ENCODE peak calls at places on chromosomes 7 and 10, in ten cellular contexts. One of them, this sample, is unnamed.

GRCh38 chr7:132218876-132219275 is 357.4 kb downstream of the PLXNA4 start:
- DNase-seq in esophagus squamous epithelium: no peak
- DNase-seq in choroid plexus epithelial cell: no peak
- DNase-seq in GM20000: no peak
- DNase-seq in OCI-LY7: no peak
- DNase-seq in hepatocyte: no peak
- DNase-seq in AG09319: no peak
- DNase-seq in tibial artery: no peak
- DNase-seq in MM.1S: no peak
- DNase-seq in mucosa of descending colon: no peak
- DNase-seq in this sample: no peak

GRCh38 chr10:9238041-9238440 is 1183.6 kb downstream of the GATA3 start:
- DNase-seq in esophagus squamous epithelium: no peak
- DNase-seq in choroid plexus epithelial cell: no peak
- DNase-seq in GM20000: no peak
- DNase-seq in OCI-LY7: no peak
- DNase-seq in hepatocyte: no peak
- DNase-seq in AG09319: no peak
- DNase-seq in tibial artery: no peak
- DNase-seq in MM.1S: no peak
- DNase-seq in mucosa of descending colon: no peak
- DNase-seq in this sample: no peak

GRCh38 chr7:73827568-73828106 is 3.2 kb upstream of the CLDN4 start:
- DNase-seq in esophagus squamous epithelium: no peak
- DNase-seq in choroid plexus epithelial cell: no peak
- DNase-seq in GM20000: no peak
- DNase-seq in OCI-LY7: no peak
- DNase-seq in hepatocyte: peak
- DNase-seq in AG09319: no peak
- DNase-seq in tibial artery: peak
- DNase-seq in MM.1S: no peak
- DNase-seq in mucosa of descending colon: peak
- DNase-seq in this sample: no peak

GRCh38 chr7:151024435-151025056 is at the start of gene ATG9B:
- DNase-seq in esophagus squamous epithelium: no peak
- DNase-seq in choroid plexus epithelial cell: no peak
- DNase-seq in GM20000: no peak
- DNase-seq in OCI-LY7: no peak
- DNase-seq in hepatocyte: peak
- DNase-seq in AG09319: no peak
- DNase-seq in tibial artery: no peak
- DNase-seq in MM.1S: no peak
- DNase-seq in mucosa of descending colon: no peak
- DNase-seq in this sample: no peak

GRCh38 chr10:124446830-124447740 is 2.8 kb downstream of the NKX1-2 start:
- DNase-seq in esophagus squamous epithelium: no peak
- DNase-seq in choroid plexus epithelial cell: no peak
- DNase-seq in GM20000: peak
- DNase-seq in OCI-LY7: no peak
- DNase-seq in hepatocyte: no peak
- DNase-seq in AG09319: no peak
- DNase-seq in tibial artery: no peak
- DNase-seq in MM.1S: no peak
- DNase-seq in mucosa of descending colon: no peak
- DNase-seq in this sample: no peak

GRCh38 chr10:78184851-78185692 is 151.4 kb downstream of the RPS24 start:
- DNase-seq in esophagus squamous epithelium: no peak
- DNase-seq in choroid plexus epithelial cell: no peak
- DNase-seq in GM20000: no peak
- DNase-seq in OCI-LY7: no peak
- DNase-seq in hepatocyte: no peak
- DNase-seq in AG09319: no peak
- DNase-seq in tibial artery: no peak
- DNase-seq in MM.1S: no peak
- DNase-seq in mucosa of descending colon: no peak
- DNase-seq in this sample: no peak

GRCh38 chr10:104325436-104326430 is 12.5 kb downstream of the ITPRIP start:
- DNase-seq in esophagus squamous epithelium: no peak
- DNase-seq in choroid plexus epithelial cell: peak
- DNase-seq in GM20000: no peak
- DNase-seq in OCI-LY7: no peak
- DNase-seq in hepatocyte: no peak
- DNase-seq in AG09319: no peak
- DNase-seq in tibial artery: peak
- DNase-seq in MM.1S: no peak
- DNase-seq in mucosa of descending colon: no peak
- DNase-seq in this sample: no peak

GRCh38 chr7:16838386-16838785 is 33.6 kb upstream of the AGR2 start:
- DNase-seq in esophagus squamous epithelium: no peak
- DNase-seq in choroid plexus epithelial cell: peak
- DNase-seq in GM20000: no peak
- DNase-seq in OCI-LY7: no peak
- DNase-seq in hepatocyte: no peak
- DNase-seq in AG09319: no peak
- DNase-seq in tibial artery: no peak
- DNase-seq in MM.1S: no peak
- DNase-seq in mucosa of descending colon: no peak
- DNase-seq in this sample: no peak

GRCh38 chr7:146735992-146736391 is 619.4 kb downstream of the CNTNAP2 start:
- DNase-seq in esophagus squamous epithelium: no peak
- DNase-seq in choroid plexus epithelial cell: no peak
- DNase-seq in GM20000: no peak
- DNase-seq in OCI-LY7: no peak
- DNase-seq in hepatocyte: no peak
- DNase-seq in AG09319: no peak
- DNase-seq in tibial artery: no peak
- DNase-seq in MM.1S: no peak
- DNase-seq in mucosa of descending colon: no peak
- DNase-seq in this sample: no peak

GRCh38 chr7:126574276-126574675 is 678.5 kb downstream of the GRM8 start:
- DNase-seq in esophagus squamous epithelium: no peak
- DNase-seq in choroid plexus epithelial cell: peak
- DNase-seq in GM20000: no peak
- DNase-seq in OCI-LY7: no peak
- DNase-seq in hepatocyte: peak
- DNase-seq in AG09319: no peak
- DNase-seq in tibial artery: no peak
- DNase-seq in MM.1S: no peak
- DNase-seq in mucosa of descending colon: no peak
- DNase-seq in this sample: no peak

GRCh38 chr7:2321020-2321419 is 6.8 kb upstream of the SNX8 start:
- DNase-seq in esophagus squamous epithelium: no peak
- DNase-seq in choroid plexus epithelial cell: peak
- DNase-seq in GM20000: no peak
- DNase-seq in OCI-LY7: no peak
- DNase-seq in hepatocyte: peak
- DNase-seq in AG09319: no peak
- DNase-seq in tibial artery: no peak
- DNase-seq in MM.1S: no peak
- DNase-seq in mucosa of descending colon: no peak
- DNase-seq in this sample: no peak

GRCh38 chr7:147879116-147879750 is 711.3 kb upstream of the C7orf33 start:
- DNase-seq in esophagus squamous epithelium: no peak
- DNase-seq in choroid plexus epithelial cell: no peak
- DNase-seq in GM20000: no peak
- DNase-seq in OCI-LY7: no peak
- DNase-seq in hepatocyte: no peak
- DNase-seq in AG09319: no peak
- DNase-seq in tibial artery: no peak
- DNase-seq in MM.1S: no peak
- DNase-seq in mucosa of descending colon: no peak
- DNase-seq in this sample: no peak

GRCh38 chr7:23533160-23533559 is 1.4 kb upstream of the TRA2A start:
- DNase-seq in esophagus squamous epithelium: no peak
- DNase-seq in choroid plexus epithelial cell: no peak
- DNase-seq in GM20000: no peak
- DNase-seq in OCI-LY7: no peak
- DNase-seq in hepatocyte: no peak
- DNase-seq in AG09319: no peak
- DNase-seq in tibial artery: no peak
- DNase-seq in MM.1S: no peak
- DNase-seq in mucosa of descending colon: no peak
- DNase-seq in this sample: no peak

GRCh38 chr7:81150951-81151361 is 232.1 kb upstream of the SEMA3C start:
- DNase-seq in esophagus squamous epithelium: no peak
- DNase-seq in choroid plexus epithelial cell: peak
- DNase-seq in GM20000: no peak
- DNase-seq in OCI-LY7: no peak
- DNase-seq in hepatocyte: no peak
- DNase-seq in AG09319: no peak
- DNase-seq in tibial artery: no peak
- DNase-seq in MM.1S: no peak
- DNase-seq in mucosa of descending colon: no peak
- DNase-seq in this sample: no peak

GRCh38 chr10:79933961-79934360 is 14.9 kb downstream of the SFTPD start:
- DNase-seq in esophagus squamous epithelium: no peak
- DNase-seq in choroid plexus epithelial cell: peak
- DNase-seq in GM20000: no peak
- DNase-seq in OCI-LY7: no peak
- DNase-seq in hepatocyte: peak
- DNase-seq in AG09319: no peak
- DNase-seq in tibial artery: no peak
- DNase-seq in MM.1S: no peak
- DNase-seq in mucosa of descending colon: no peak
- DNase-seq in this sample: no peak

GRCh38 chr7:131057524-131058065 is 270.1 kb upstream of the MKLN1 start:
- DNase-seq in esophagus squamous epithelium: no peak
- DNase-seq in choroid plexus epithelial cell: peak
- DNase-seq in GM20000: no peak
- DNase-seq in OCI-LY7: peak
- DNase-seq in hepatocyte: no peak
- DNase-seq in AG09319: no peak
- DNase-seq in tibial artery: no peak
- DNase-seq in MM.1S: peak
- DNase-seq in mucosa of descending colon: no peak
- DNase-seq in this sample: no peak

GRCh38 chr7:142513221-142513955 is 235.9 kb upstream of the PRSS1 start:
- DNase-seq in esophagus squamous epithelium: no peak
- DNase-seq in choroid plexus epithelial cell: peak
- DNase-seq in GM20000: no peak
- DNase-seq in OCI-LY7: no peak
- DNase-seq in hepatocyte: no peak
- DNase-seq in AG09319: no peak
- DNase-seq in tibial artery: no peak
- DNase-seq in MM.1S: no peak
- DNase-seq in mucosa of descending colon: no peak
- DNase-seq in this sample: no peak

DNA sequence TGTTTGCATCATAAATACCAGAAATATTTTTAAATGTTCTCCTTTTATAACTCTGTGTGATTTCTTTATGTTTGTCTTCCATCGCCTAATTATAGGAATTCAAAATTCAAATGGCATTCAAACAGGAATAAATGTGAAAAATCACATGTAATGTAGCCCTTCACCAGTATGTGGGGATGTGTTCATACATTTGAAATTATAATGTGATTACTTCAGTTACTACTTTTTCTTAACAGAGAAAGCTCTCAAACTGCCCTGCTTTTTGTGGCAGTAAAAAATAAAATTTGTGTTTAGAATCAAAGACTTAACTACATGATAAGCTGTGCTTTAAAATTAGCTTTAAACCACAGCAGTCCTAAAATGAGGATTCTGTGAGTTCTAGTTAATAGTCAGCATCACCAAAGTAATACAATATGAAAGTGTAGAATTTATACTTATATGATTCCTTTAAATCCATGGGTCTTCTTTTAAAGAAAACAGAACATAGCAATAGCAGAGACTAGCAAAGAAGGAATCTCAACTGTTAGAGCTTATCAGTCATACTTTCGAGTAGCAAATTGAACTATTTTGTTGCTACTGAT is 7.8 kb upstream of the HERC4 start:
- DNase-seq in esophagus squamous epithelium: no peak
- DNase-seq in choroid plexus epithelial cell: peak
- DNase-seq in GM20000: no peak
- DNase-seq in OCI-LY7: no peak
- DNase-seq in hepatocyte: no peak
- DNase-seq in AG09319: no peak
- DNase-seq in tibial artery: no peak
- DNase-seq in MM.1S: no peak
- DNase-seq in mucosa of descending colon: no peak
- DNase-seq in this sample: no peak
- TF ChIP-seq CTCF in esophagus squamous epithelium: peak
- TF ChIP-seq CTCF in choroid plexus epithelial cell: peak
- TF ChIP-seq CTCF in GM20000: no peak
- TF ChIP-seq CTCF in OCI-LY7: peak
- TF ChIP-seq CTCF in hepatocyte: peak
- TF ChIP-seq CTCF in AG09319: peak
- TF ChIP-seq CTCF in tibial artery: peak
- TF ChIP-seq CTCF in MM.1S: peak
- TF ChIP-seq CTCF in mucosa of descending colon: no peak
- TF ChIP-seq CTCF in this sample: peak

GRCh38 chr7:144513332-144513731 is 109.8 kb upstream of the NOBOX start:
- DNase-seq in esophagus squamous epithelium: no peak
- DNase-seq in choroid plexus epithelial cell: peak
- DNase-seq in GM20000: peak
- DNase-seq in OCI-LY7: no peak
- DNase-seq in hepatocyte: peak
- DNase-seq in AG09319: no peak
- DNase-seq in tibial artery: no peak
- DNase-seq in MM.1S: peak
- DNase-seq in mucosa of descending colon: no peak
- DNase-seq in this sample: no peak
- TF ChIP-seq CTCF in esophagus squamous epithelium: peak
- TF ChIP-seq CTCF in choroid plexus epithelial cell: peak
- TF ChIP-seq CTCF in GM20000: no peak
- TF ChIP-seq CTCF in OCI-LY7: no peak
- TF ChIP-seq CTCF in hepatocyte: peak
- TF ChIP-seq CTCF in AG09319: no peak
- TF ChIP-seq CTCF in tibial artery: peak
- TF ChIP-seq CTCF in MM.1S: peak
- TF ChIP-seq CTCF in mucosa of descending colon: no peak
- TF ChIP-seq CTCF in this sample: peak

DNA sequence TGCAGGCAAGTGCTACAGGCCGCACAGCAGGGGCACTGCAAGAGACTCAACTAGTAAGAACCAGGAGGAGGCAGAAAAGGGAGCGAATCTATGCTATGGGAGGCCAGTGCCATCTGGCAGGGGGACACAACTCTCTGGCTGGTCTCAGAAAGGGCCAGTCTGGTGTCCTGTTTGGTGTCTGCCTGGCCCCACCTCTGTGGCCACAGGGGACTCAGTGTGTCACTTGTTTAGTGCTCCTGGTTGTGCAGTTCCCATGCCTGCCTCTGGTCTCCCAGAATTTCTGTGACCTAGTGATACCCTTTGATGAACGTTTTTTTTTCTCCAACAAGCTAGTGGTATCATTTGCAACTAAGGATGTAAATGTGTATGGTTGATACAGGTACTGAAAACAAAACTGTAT is 59.2 kb upstream of the JCAD start:
- DNase-seq in esophagus squamous epithelium: no peak
- DNase-seq in choroid plexus epithelial cell: no peak
- DNase-seq in GM20000: no peak
- DNase-seq in OCI-LY7: no peak
- DNase-seq in hepatocyte: no peak
- DNase-seq in AG09319: no peak
- DNase-seq in tibial artery: no peak
- DNase-seq in MM.1S: no peak
- DNase-seq in mucosa of descending colon: no peak
- DNase-seq in this sample: no peak
- TF ChIP-seq CTCF in esophagus squamous epithelium: no peak
- TF ChIP-seq CTCF in choroid plexus epithelial cell: no peak
- TF ChIP-seq CTCF in GM20000: no peak
- TF ChIP-seq CTCF in OCI-LY7: no peak
- TF ChIP-seq CTCF in hepatocyte: no peak
- TF ChIP-seq CTCF in AG09319: no peak
- TF ChIP-seq CTCF in tibial artery: no peak
- TF ChIP-seq CTCF in MM.1S: no peak
- TF ChIP-seq CTCF in mucosa of descending colon: no peak
- TF ChIP-seq CTCF in this sample: no peak

GRCh38 chr10:120943542-120943941 is 92.4 kb downstream of the WDR11 start:
- DNase-seq in esophagus squamous epithelium: no peak
- DNase-seq in choroid plexus epithelial cell: no peak
- DNase-seq in GM20000: no peak
- DNase-seq in OCI-LY7: no peak
- DNase-seq in hepatocyte: no peak
- DNase-seq in AG09319: no peak
- DNase-seq in tibial artery: no peak
- DNase-seq in MM.1S: no peak
- DNase-seq in mucosa of descending colon: no peak
- DNase-seq in this sample: no peak
- TF ChIP-seq CTCF in esophagus squamous epithelium: no peak
- TF ChIP-seq CTCF in choroid plexus epithelial cell: no peak
- TF ChIP-seq CTCF in GM20000: no peak
- TF ChIP-seq CTCF in OCI-LY7: no peak
- TF ChIP-seq CTCF in hepatocyte: no peak
- TF ChIP-seq CTCF in AG09319: no peak
- TF ChIP-seq CTCF in tibial artery: no peak
- TF ChIP-seq CTCF in MM.1S: no peak
- TF ChIP-seq CTCF in mucosa of descending colon: no peak
- TF ChIP-seq CTCF in this sample: no peak

This sample was measured in GM10248.